ENCODE peak calls at places on chromosomes 4 and X, in four cellular contexts. T is left lung; I is NCI-H1092; Q is activated CD8-positive, alpha-beta memory T cell treated with anti-CD3 and anti-CD28 coated beads, Interleukin-2, amount 50 U/mL, for 48 hours. P is an unnamed sample.

GRCh38 chr4:144300616-144301015 is 160.1 kb upstream of the GYPA start:
- DNase-seq in T (no peak), Q (no peak), I (no peak), P (no peak)

GRCh38 chr4:173494013-173494970 is 35.7 kb downstream of the HAND2 start:
- DNase-seq in I (peak; percentile 83), T (peak; percentile 65), Q (no peak), P (no peak)

GRCh38 chrX:120790118-120790517 is 85.5 kb downstream of the CT47B1 start:
- DNase-seq in T (no peak), Q (no peak), I (peak; percentile 52), P (peak; percentile 57)

GRCh38 chr4:13547563-13548041 is 3.3 kb upstream of the NKX3-2 start:
- DNase-seq in T (peak; percentile 79), Q (no peak), I (peak; percentile 51), P (no peak)

GRCh38 chrX:112651766-112652165 is 28.0 kb downstream of the LHFPL1 start:
- DNase-seq in I (no peak), T (no peak), Q (no peak), P (no peak)

GRCh38 chrX:154738013-154738738 is 12.7 kb downstream of the GAB3 start:
- DNase-seq in Q (no peak), T (peak; percentile 62), I (no peak), P (no peak)

GRCh38 chr4:30821891-30822612 is 101.9 kb downstream of the PCDH7 start:
- DNase-seq in T (no peak), Q (no peak), I (no peak), P (no peak)

GRCh38 chrX:69674891-69675290 is 59.0 kb downstream of the EDA start:
- DNase-seq in Q (no peak), I (no peak), T (no peak), P (no peak)

GRCh38 chrX:78619829-78620228 is 39.3 kb downstream of the RTL3 start:
- DNase-seq in T (no peak), Q (no peak), I (no peak), P (no peak)

GRCh38 chr4:152901205-152901604 is 34.9 kb upstream of the FHDC1 start:
- DNase-seq in T (no peak), Q (no peak), I (no peak), P (no peak)

P was measured in NCI-H1105 treated with DMSO at 0.1 percent for 48 hours.